ENCODE peak calls at places on chromosomes 6 and 20, in seven cellular contexts. S is SK-N-MC, H is renal cortical epithelial cell, P is lung microvascular endothelial cell, X is T-helper 2 cell, Y is left ventricle myocardium superior, R is GM12878. U is an unnamed sample.

GRCh38 chr20:8602389-8603116 is 466.3 kb upstream of the PLCB4 start:
- DNase-seq in S (no peak), H (peak; percentile 75), P (peak; percentile 10), X (no peak), Y (no peak), R (peak; percentile 69), U (no peak)

GRCh38 chr6:56528412-56528841 is 114.3 kb downstream of the DST start:
- DNase-seq in S (no peak), H (peak; percentile 46), P (peak; percentile 86), X (no peak), Y (no peak), R (no peak), U (peak; percentile 66)

GRCh38 chr6:524803-525202 is 132.1 kb downstream of the HUS1B start:
- DNase-seq in S (no peak), H (no peak), P (no peak), X (no peak), Y (no peak), R (no peak), U (no peak)

GRCh38 chr20:18144541-18145099 is 7.0 kb downstream of the KAT14 start:
- DNase-seq in S (no peak), H (peak; percentile 42), P (no peak), X (no peak), Y (no peak), R (no peak), U (peak; percentile 68)

GRCh38 chr6:144352310-144352709 is 67.2 kb downstream of the UTRN start:
- DNase-seq in S (no peak), H (no peak), P (no peak), X (no peak), Y (no peak), R (no peak), U (no peak)

GRCh38 chr20:31836853-31837608 is 8.4 kb downstream of the FOXS1 start:
- DNase-seq in S (no peak), H (no peak), P (peak; percentile 14), X (no peak), Y (no peak), R (no peak), U (no peak)

GRCh38 chr20:34271961-34272360 is 30.7 kb downstream of the ASIP start:
- DNase-seq in S (no peak), H (peak; percentile 70), P (no peak), X (no peak), Y (no peak), R (no peak), U (peak; percentile 38)

GRCh38 chr6:81562169-81562568 is 190.3 kb downstream of the TENT5A start:
- DNase-seq in S (peak; percentile 20), H (peak; percentile 27), P (no peak), X (no peak), Y (no peak), R (no peak), U (no peak)

GRCh38 chr6:20969551-20969950 is 435.3 kb downstream of the CDKAL1 start:
- DNase-seq in S (no peak), H (no peak), P (no peak), X (no peak), Y (no peak), R (no peak), U (peak; percentile 38)

GRCh38 chr20:51862796-51863195 is 60.5 kb upstream of the SALL4 start:
- DNase-seq in S (no peak), H (no peak), P (no peak), X (no peak), Y (no peak), R (no peak), U (no peak)

GRCh38 chr6:123208111-123208510 is 212.1 kb downstream of the CLVS2 start:
- DNase-seq in S (no peak), H (no peak), P (no peak), X (no peak), Y (no peak), R (no peak), U (no peak)

GRCh38 chr6:72564231-72564630 is 57.6 kb upstream of the KCNQ5 start:
- DNase-seq in S (no peak), H (no peak), P (no peak), X (no peak), Y (no peak), R (no peak), U (no peak)

GRCh38 chr6:26249959-26250805 is 114.8 kb upstream of the BTN3A2 start:
- DNase-seq in S (no peak), H (peak; percentile 85), P (peak; percentile 84), X (peak; percentile 36), Y (peak; percentile 49), R (peak; percentile 97), U (peak; percentile 84)

GRCh38 chr6:34143884-34144580 is 1.9 kb downstream of the GRM4 start:
- DNase-seq in S (no peak), H (no peak), P (no peak), X (no peak), Y (no peak), R (no peak), U (no peak)

GRCh38 chr20:18715564-18715963 is 98.0 kb upstream of the SCP2D1 start:
- DNase-seq in S (no peak), H (no peak), P (no peak), X (no peak), Y (no peak), R (no peak), U (no peak)

U was measured in mammary epithelial cell.